ENCODE peak calls at places on chromosomes 3 and 15, in ten cellular contexts. Y, A, M, H, E, D, G, I, S and U are unnamed samples.
A peak's percentile ranks its signal among the peaks of the same experiment; 100 is the strongest.

GRCh38 chr15:99442268-99442897 is 123.4 kb upstream of the MEF2A start:
- DNase-seq in H (peak; percentile 31), M (peak; percentile 72), D (no peak), A (no peak), S (peak; percentile 33), Y (no peak), E (no peak), G (no peak), I (no peak), U (peak; percentile 67)

GRCh38 chr3:7720649-7721048 is 781.0 kb upstream of the LMCD1 start:
- DNase-seq in S (no peak), M (no peak), G (no peak), H (no peak), Y (no peak), I (no peak), D (no peak), A (no peak), E (no peak), U (no peak)

GRCh38 chr3:48614044-48614443 is 4.6 kb upstream of the UQCRC1 start:
- DNase-seq in I (no peak), D (no peak), A (no peak), M (peak; percentile 57), Y (no peak), E (no peak), S (no peak), H (no peak), G (no peak), U (no peak)

GRCh38 chr15:44662478-44663409 is 718 bp downstream of the SPG11 start:
- DNase-seq in Y (no peak), M (no peak), E (peak; percentile 60), S (peak; percentile 20), A (peak; percentile 49), I (peak; percentile 60), H (peak; percentile 71), D (peak; percentile 81), G (peak; percentile 89), U (peak; percentile 6)

GRCh38 chr3:177835917-177836316 is 638.6 kb upstream of the TBL1XR1 start:
- DNase-seq in A (no peak), S (no peak), E (no peak), M (peak; percentile 95), D (no peak), G (no peak), H (no peak), I (no peak), Y (no peak), U (peak; percentile 88)

GRCh38 chr3:71056327-71056726 is 527.2 kb downstream of the FOXP1 start:
- DNase-seq in I (no peak), S (no peak), Y (no peak), H (no peak), G (no peak), M (no peak), E (no peak), D (no peak), A (no peak), U (no peak)

GRCh38 chr3:169390310-169390731 is 273.2 kb downstream of the MECOM start:
- DNase-seq in D (no peak), S (no peak), M (no peak), I (no peak), A (no peak), G (no peak), H (no peak), E (no peak), Y (no peak), U (no peak)

GRCh38 chr15:39191871-39192281 is 389.0 kb upstream of the THBS1 start:
- DNase-seq in I (peak; percentile 30), Y (no peak), E (no peak), S (no peak), M (no peak), G (no peak), D (no peak), H (no peak), A (no peak), U (no peak)

GRCh38 chr3:128297401-128298138 is 144.3 kb downstream of the EEFSEC start:
- DNase-seq in E (no peak), S (peak; percentile 71), G (no peak), A (no peak), H (no peak), D (no peak), Y (no peak), M (no peak), I (no peak), U (no peak)

GRCh38 chr3:15796771-15797599 is 794 bp downstream of the ANKRD28 start:
- DNase-seq in H (peak; percentile 9), A (no peak), Y (peak; percentile 69), E (peak; percentile 10), S (peak; percentile 24), D (no peak), G (peak; percentile 13), M (peak; percentile 57), I (peak; percentile 38), U (peak; percentile 67)

GRCh38 chr15:32833323-32833944 is 115.6 kb downstream of the GREM1 start:
- DNase-seq in Y (no peak), D (no peak), G (no peak), M (no peak), E (no peak), H (no peak), I (no peak), S (no peak), A (no peak), U (no peak)

GRCh38 chr3:12830785-12831581 is 10.4 kb downstream of the RPL32 start:
- DNase-seq in G (no peak), D (no peak), A (no peak), I (peak; percentile 10), H (no peak), M (no peak), E (no peak), Y (no peak), S (no peak), U (no peak)

GRCh38 chr3:146218880-146219866 is 31.7 kb downstream of the PLSCR4 start:
- DNase-seq in G (peak; percentile 47), I (peak; percentile 36), S (no peak), D (no peak), E (no peak), A (no peak), H (peak; percentile 24), M (no peak), Y (no peak), U (peak; percentile 22)

GRCh38 chr3:37601832-37602231 is 259.8 kb upstream of the CTDSPL start:
- DNase-seq in A (no peak), I (no peak), S (no peak), M (no peak), G (no peak), Y (no peak), H (no peak), E (no peak), D (no peak), U (no peak)

GRCh38 chr3:23002846-23003800 is 200.0 kb upstream of the UBE2E2 start:
- DNase-seq in I (no peak), E (no peak), S (no peak), D (no peak), A (peak; percentile 51), Y (no peak), M (peak; percentile 53), G (no peak), H (no peak), U (no peak)

GRCh38 chr3:48859188-48859587 is 11.5 kb upstream of the PRKAR2A start:
- DNase-seq in H (no peak), M (no peak), S (no peak), G (no peak), Y (no peak), E (no peak), A (no peak), D (peak; percentile 12), I (no peak), U (no peak)

GRCh38 chr3:33807190-33807589 is 8.8 kb downstream of the PDCD6IP start:
- DNase-seq in M (no peak), S (no peak), G (no peak), H (no peak), A (no peak), E (no peak), I (no peak), Y (no peak), D (no peak), U (no peak)

GRCh38 chr15:27025411-27026051 is 54.5 kb downstream of the GABRG3 start:
- DNase-seq in A (no peak), S (no peak), G (no peak), Y (peak; percentile 39), H (no peak), I (peak; percentile 38), D (no peak), E (no peak), M (no peak), U (no peak)

GRCh38 chr3:159418571-159419526 is 569.8 kb upstream of the IL12A start:
- DNase-seq in A (no peak), D (no peak), M (peak; percentile 11), Y (no peak), E (no peak), H (no peak), G (no peak), S (no peak), I (no peak), U (no peak)

GRCh38 chr3:185677146-185677829 is 91.2 kb downstream of the SENP2 start:
- DNase-seq in A (peak; percentile 1), M (peak; percentile 27), Y (peak; percentile 47), E (no peak), G (peak; percentile 20), D (no peak), I (peak; percentile 48), S (no peak), H (peak; percentile 56), U (peak; percentile 67)

GRCh38 chr15:80662129-80662528 is 33.0 kb upstream of the ABHD17C start:
- DNase-seq in S (no peak), A (no peak), H (no peak), M (no peak), Y (no peak), I (no peak), D (no peak), G (no peak), E (no peak), U (no peak)

GRCh38 chr3:140472621-140473020 is 205.2 kb upstream of the TRIM42 start:
- DNase-seq in E (no peak), H (no peak), I (no peak), A (no peak), G (no peak), D (no peak), S (no peak), M (no peak), Y (no peak), U (no peak)

GRCh38 chr3:119559441-119559963 is at the start of gene CD80:
- DNase-seq in A (peak; percentile 17), Y (no peak), H (no peak), G (peak; percentile 80), E (no peak), I (peak; percentile 33), D (peak; percentile 59), M (peak; percentile 5), S (no peak), U (no peak)

GRCh38 chr15:85607842-85608241 is 186.9 kb downstream of the KLHL25 start:
- DNase-seq in D (no peak), M (no peak), E (no peak), I (peak; percentile 79), H (no peak), S (peak; percentile 20), A (no peak), G (no peak), Y (no peak), U (peak; percentile 87)

GRCh38 chr3:141051641-141052569 is 758 bp downstream of the SPSB4 start:
- DNase-seq in S (no peak), Y (peak; percentile 93), I (peak; percentile 5), H (peak; percentile 88), G (no peak), A (no peak), E (no peak), D (no peak), M (no peak), U (no peak)

GRCh38 chr15:79943820-79944219 is 27.2 kb downstream of the BCL2A1 start:
- DNase-seq in D (no peak), Y (no peak), H (no peak), G (no peak), S (no peak), A (no peak), E (no peak), I (no peak), M (peak; percentile 36), U (no peak)

GRCh38 chr15:100733088-100733487 is 130.7 kb downstream of the ASB7 start:
- DNase-seq in Y (no peak), E (no peak), A (no peak), G (no peak), S (peak; percentile 39), M (no peak), H (peak; percentile 3), I (no peak), D (no peak), U (no peak)

GRCh38 chr3:77917225-77917624 is 877.3 kb downstream of the ROBO2 start:
- DNase-seq in M (no peak), G (no peak), I (peak; percentile 91), Y (no peak), A (no peak), E (no peak), S (no peak), H (no peak), D (no peak), U (no peak)